ENCODE peak calls at places on chromosome 14, in five cellular contexts. W is heart left ventricle, I is thoracic aorta, J is uterus, Q is PC-3. Y is an unnamed sample. For H3K9me3, the result is how much of the 10 kb centered on the place peaks cover.

GRCh38 chr14:33948143-33948962 is 2.5 kb downstream of the EGLN3 start:
- DNase-seq in W (no peak), I (no peak), J (no peak), Q (no peak), Y (no peak)

GRCh38 chr14:56799327-56799645 is 11.0 kb downstream of the OTX2 start:
- DNase-seq in W (no peak), I (no peak), J (no peak), Q (no peak), Y (no peak)

GRCh38 chr14:79278286-79278797 is 933.0 kb downstream of the DIO2 start:
- DNase-seq in W (no peak), I (no peak), J (peak), Q (peak), Y (no peak)

GRCh38 chr14:57247283-57247682 is 21.4 kb downstream of the EXOC5 start:
- DNase-seq in W (no peak), I (no peak), J (no peak), Q (peak), Y (no peak)

GRCh38 chr14:75016815-75017214 is 14.1 kb downstream of the EIF2B2 start:
- DNase-seq in W (no peak), I (no peak), J (no peak), Q (no peak), Y (peak)

GRCh38 chr14:60632777-60633176 is 16.5 kb downstream of the SIX1 start:
- DNase-seq in W (no peak), I (no peak), J (no peak), Q (peak), Y (no peak)

GRCh38 chr14:61736751-61737150 is 25.5 kb upstream of the SNAPC1 start:
- DNase-seq in W (no peak), I (no peak), J (no peak), Q (peak), Y (no peak)

GRCh38 chr14:50231475-50232275 is at the start of gene SOS2:
- DNase-seq in W (peak), I (peak), J (peak), Q (peak), Y (peak)

GRCh38 chr14:101084436-101084826 is 180.9 kb upstream of the RTL1 start:
- DNase-seq in W (no peak), I (no peak), J (no peak), Q (no peak), Y (no peak)

GRCh38 chr14:73227812-73228781 is 9.2 kb upstream of the PAPLN start:
- DNase-seq in W (peak), I (no peak), J (peak), Q (peak), Y (peak)

GRCh38 chr14:81298122-81298521 is 77.4 kb upstream of the GTF2A1 start:
- DNase-seq in W (no peak), I (no peak), J (no peak), Q (no peak), Y (no peak)

DNA sequence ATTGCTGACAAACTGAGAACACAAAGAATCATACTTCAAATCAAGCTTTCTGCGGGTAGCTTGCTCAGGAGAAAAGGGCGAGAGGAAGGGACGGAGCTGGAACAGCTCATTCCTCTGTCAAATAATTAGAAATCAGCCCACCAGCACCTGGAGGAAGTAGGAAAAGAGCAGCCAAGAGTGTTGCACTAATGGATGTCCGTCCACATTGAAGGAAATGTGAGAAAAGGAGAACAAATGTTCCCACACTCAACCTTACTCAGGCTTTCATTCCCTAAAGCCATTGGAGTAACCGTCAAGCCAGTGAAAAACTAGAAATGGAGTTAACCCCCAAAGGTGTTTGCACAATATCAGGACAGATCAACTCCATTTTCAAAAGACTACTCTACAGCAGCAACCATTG is 233.0 kb upstream of the PRKD1 start:
- DNase-seq in W (no peak), I (no peak), J (no peak), Q (peak), Y (no peak)
- H3K9me3 ChIP-seq in W (under half), I (under half), J (under half), Q (under half), Y (under half)

DNA sequence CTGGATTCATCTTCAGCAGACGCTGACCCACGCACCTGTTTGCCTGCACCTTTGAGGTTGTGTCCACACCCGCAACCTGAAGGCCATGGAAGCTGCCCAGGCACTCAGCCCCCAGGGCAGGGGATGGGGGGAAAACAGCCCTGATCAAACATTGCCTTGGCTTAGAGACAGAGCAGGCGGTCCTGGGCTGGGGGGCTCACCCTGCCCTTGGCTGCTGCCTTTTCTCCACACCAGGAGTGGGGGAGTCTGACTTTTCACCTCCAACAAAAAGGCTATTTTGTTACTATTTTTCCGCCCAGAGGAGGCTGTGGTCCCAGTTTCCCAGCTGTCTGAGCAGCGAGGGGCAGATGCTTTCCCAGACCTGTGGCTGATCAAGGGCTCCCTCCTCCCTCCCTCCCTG is 24.2 kb downstream of the BCL11B start:
- DNase-seq in W (no peak), I (no peak), J (no peak), Q (no peak), Y (no peak)
- H3K4me3 ChIP-seq in W (no peak), I (no peak), J (no peak), Q (no peak), Y (no peak)

DNA sequence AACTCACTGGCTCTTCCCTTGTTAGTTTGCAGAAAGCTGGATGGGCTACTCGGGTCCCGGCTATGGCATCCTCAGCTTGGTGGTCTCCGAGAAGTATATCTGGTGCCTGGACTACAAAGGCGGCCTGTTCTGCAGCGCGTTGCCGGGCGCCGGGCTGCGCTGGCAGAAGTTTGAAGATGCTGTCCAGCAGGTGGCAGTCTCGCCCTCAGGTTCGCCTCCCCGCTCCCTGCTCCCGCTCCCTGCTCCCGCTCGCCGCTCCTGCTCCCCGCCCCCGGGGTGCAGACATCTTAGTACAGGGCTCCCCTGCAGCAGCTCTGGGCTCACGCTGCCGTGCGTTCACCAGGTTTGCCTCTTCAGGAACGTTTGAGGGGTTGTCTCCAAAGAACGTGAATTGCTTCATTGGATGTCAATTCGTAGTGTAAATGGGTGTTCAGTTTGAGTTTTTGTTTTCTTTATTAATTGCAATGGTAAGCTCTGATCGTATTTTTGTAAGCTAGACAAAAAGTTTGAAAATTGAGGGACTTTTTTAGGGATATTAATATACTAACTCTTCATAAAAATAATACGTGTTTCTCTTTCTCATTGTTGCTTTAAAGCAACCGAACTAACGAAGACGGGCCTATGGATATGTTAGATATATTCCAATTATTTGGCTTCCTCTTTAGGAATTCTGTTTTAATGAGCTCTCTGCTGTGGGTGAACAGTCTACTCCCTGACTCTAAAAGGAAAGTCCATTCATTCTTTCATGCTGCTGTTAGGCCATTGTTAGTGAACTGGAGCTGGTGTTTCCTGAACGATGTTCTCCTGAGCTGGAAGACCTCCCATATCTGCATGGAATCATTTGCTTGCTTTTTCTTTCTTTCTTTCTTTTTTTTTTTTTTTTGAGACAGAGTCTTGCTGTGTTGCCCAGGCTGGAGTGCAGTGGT is 71.3 kb downstream of the ANKRD9 start:
- DNase-seq in W (peak), I (peak), J (peak), Q (peak), Y (peak)
- H3K27ac ChIP-seq in W (peak), I (no peak), J (no peak), Q (no peak), Y (no peak)

DNA sequence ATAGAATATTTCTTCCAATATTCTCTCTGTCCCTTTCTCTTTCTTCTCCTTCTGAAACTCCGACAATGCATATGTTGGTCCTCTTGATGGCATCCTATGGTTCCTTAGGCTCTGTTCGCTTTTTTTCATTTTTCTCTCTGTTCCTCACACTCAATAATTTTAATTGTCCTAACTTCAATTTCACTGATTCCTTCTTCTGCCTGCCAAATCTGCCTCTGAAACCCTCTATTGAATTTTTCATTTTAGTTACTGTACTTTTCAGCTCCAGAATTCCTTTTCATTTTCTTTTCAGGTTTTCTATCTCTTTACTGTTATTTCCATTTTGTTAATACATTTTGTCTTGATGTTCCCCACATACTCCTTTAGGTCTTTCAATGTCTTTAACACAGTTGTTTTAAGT is 67.0 kb upstream of the TTC7B start:
- DNase-seq in W (no peak), I (no peak), J (no peak), Q (no peak), Y (no peak)
- H3K9me3 ChIP-seq in W (under half), I (under half), J (under half), Q (under half), Y (under half)